ENCODE peak calls at places on chromosomes 12 and 14, in five cellular contexts. One of them, this sample, is unnamed.

GRCh38 chr12:105358789-105359188 is 28.3 kb downstream of the C12orf75 start:
- DNase-seq in GM06990: no peak
- DNase-seq in left ventricle myocardium inferior: no peak
- DNase-seq in IMR-90: no peak
- DNase-seq in body of pancreas: no peak
- DNase-seq in this sample: no peak

GRCh38 chr12:122350444-122350843 is 72.0 kb downstream of the CLIP1 start:
- DNase-seq in left ventricle myocardium inferior: peak; percentile 65
- DNase-seq in GM06990: no peak
- DNase-seq in body of pancreas: peak; percentile 12
- DNase-seq in IMR-90: peak; percentile 75
- DNase-seq in this sample: peak; percentile 8

GRCh38 chr12:20040194-20040593 is 328.1 kb upstream of the PDE3A start:
- DNase-seq in IMR-90: no peak
- DNase-seq in left ventricle myocardium inferior: no peak
- DNase-seq in body of pancreas: no peak
- DNase-seq in GM06990: no peak
- DNase-seq in this sample: no peak

GRCh38 chr14:89320381-89321000 is 96.5 kb downstream of the FOXN3 start:
- DNase-seq in left ventricle myocardium inferior: no peak
- DNase-seq in GM06990: no peak
- DNase-seq in body of pancreas: no peak
- DNase-seq in IMR-90: peak; percentile 32
- DNase-seq in this sample: no peak

GRCh38 chr12:62922539-62922938 is 12.4 kb downstream of the PPM1H start:
- DNase-seq in GM06990: no peak
- DNase-seq in IMR-90: no peak
- DNase-seq in body of pancreas: no peak
- DNase-seq in left ventricle myocardium inferior: no peak
- DNase-seq in this sample: no peak

GRCh38 chr12:48542300-48542928 is 17.0 kb downstream of the OR8S1 start:
- DNase-seq in IMR-90: peak; percentile 31
- DNase-seq in GM06990: no peak
- DNase-seq in body of pancreas: peak; percentile 10
- DNase-seq in left ventricle myocardium inferior: no peak
- DNase-seq in this sample: peak; percentile 28

GRCh38 chr14:96588410-96589249 is 86.4 kb downstream of the PAPOLA start:
- DNase-seq in left ventricle myocardium inferior: no peak
- DNase-seq in body of pancreas: no peak
- DNase-seq in GM06990: no peak
- DNase-seq in IMR-90: no peak
- DNase-seq in this sample: no peak

GRCh38 chr12:32893458-32893857 is 3.1 kb downstream of the PKP2 start:
- DNase-seq in left ventricle myocardium inferior: no peak
- DNase-seq in body of pancreas: no peak
- DNase-seq in IMR-90: no peak
- DNase-seq in GM06990: no peak
- DNase-seq in this sample: no peak

GRCh38 chr14:61145903-61146411 is 135.2 kb downstream of the TMEM30B start:
- DNase-seq in left ventricle myocardium inferior: no peak
- DNase-seq in GM06990: no peak
- DNase-seq in IMR-90: peak; percentile 82
- DNase-seq in body of pancreas: no peak
- DNase-seq in this sample: peak; percentile 84

GRCh38 chr14:55361190-55361589 is 50.4 kb downstream of the ATG14 start:
- DNase-seq in body of pancreas: no peak
- DNase-seq in GM06990: no peak
- DNase-seq in IMR-90: no peak
- DNase-seq in left ventricle myocardium inferior: no peak
- DNase-seq in this sample: no peak

GRCh38 chr12:121465921-121466799 is 66.2 kb downstream of the RNF34 start:
- DNase-seq in left ventricle myocardium inferior: no peak
- DNase-seq in IMR-90: no peak
- DNase-seq in GM06990: peak; percentile 65
- DNase-seq in body of pancreas: no peak
- DNase-seq in this sample: no peak

GRCh38 chr14:99213101-99213500 is 58.9 kb downstream of the BCL11B start:
- DNase-seq in GM06990: no peak
- DNase-seq in IMR-90: no peak
- DNase-seq in body of pancreas: no peak
- DNase-seq in left ventricle myocardium inferior: no peak
- DNase-seq in this sample: peak; percentile 24

GRCh38 chr14:45181329-45181728 is 45.6 kb downstream of the FANCM start:
- DNase-seq in left ventricle myocardium inferior: no peak
- DNase-seq in body of pancreas: no peak
- DNase-seq in GM06990: no peak
- DNase-seq in IMR-90: peak; percentile 6
- DNase-seq in this sample: no peak

GRCh38 chr12:118098456-118098855 is 5.4 kb downstream of the VSIG10 start:
- DNase-seq in left ventricle myocardium inferior: no peak
- DNase-seq in IMR-90: no peak
- DNase-seq in body of pancreas: no peak
- DNase-seq in GM06990: no peak
- DNase-seq in this sample: no peak

GRCh38 chr14:96538663-96539317 is 36.6 kb downstream of the PAPOLA start:
- DNase-seq in IMR-90: peak; percentile 14
- DNase-seq in left ventricle myocardium inferior: no peak
- DNase-seq in GM06990: no peak
- DNase-seq in body of pancreas: no peak
- DNase-seq in this sample: no peak

GRCh38 chr14:101740981-101741380 is 20.5 kb upstream of the PPP2R5C start:
- DNase-seq in IMR-90: no peak
- DNase-seq in body of pancreas: no peak
- DNase-seq in GM06990: no peak
- DNase-seq in left ventricle myocardium inferior: no peak
- DNase-seq in this sample: no peak

GRCh38 chr12:85076688-85077430 is 40.7 kb downstream of the LRRIQ1 start:
- DNase-seq in left ventricle myocardium inferior: no peak
- DNase-seq in body of pancreas: peak; percentile 4
- DNase-seq in IMR-90: peak; percentile 92
- DNase-seq in GM06990: no peak
- DNase-seq in this sample: peak; percentile 81

GRCh38 chr14:26811756-26812305 is 214.0 kb upstream of the NOVA1 start:
- DNase-seq in body of pancreas: no peak
- DNase-seq in left ventricle myocardium inferior: no peak
- DNase-seq in GM06990: no peak
- DNase-seq in IMR-90: no peak
- DNase-seq in this sample: no peak

GRCh38 chr12:51103977-51104376 is 20.6 kb upstream of the CSRNP2 start:
- DNase-seq in IMR-90: no peak
- DNase-seq in GM06990: no peak
- DNase-seq in body of pancreas: no peak
- DNase-seq in left ventricle myocardium inferior: no peak
- DNase-seq in this sample: no peak

GRCh38 chr14:59964251-59965007 is 44.5 kb downstream of the LRRC9 start:
- DNase-seq in IMR-90: peak; percentile 31
- DNase-seq in GM06990: no peak
- DNase-seq in left ventricle myocardium inferior: no peak
- DNase-seq in body of pancreas: no peak
- DNase-seq in this sample: no peak

GRCh38 chr12:129201029-129201428 is 347.8 kb downstream of the GLT1D1 start:
- DNase-seq in GM06990: no peak
- DNase-seq in IMR-90: no peak
- DNase-seq in left ventricle myocardium inferior: no peak
- DNase-seq in body of pancreas: no peak
- DNase-seq in this sample: no peak

GRCh38 chr14:42214981-42215491 is 608.4 kb downstream of the LRFN5 start:
- DNase-seq in left ventricle myocardium inferior: no peak
- DNase-seq in GM06990: no peak
- DNase-seq in body of pancreas: no peak
- DNase-seq in IMR-90: peak; percentile 86
- DNase-seq in this sample: peak; percentile 19

GRCh38 chr12:102596016-102596415 is 115.7 kb upstream of the IGF1 start:
- DNase-seq in left ventricle myocardium inferior: no peak
- DNase-seq in GM06990: no peak
- DNase-seq in IMR-90: no peak
- DNase-seq in body of pancreas: no peak
- DNase-seq in this sample: no peak

GRCh38 chr12:112998997-112999767 is 20.9 kb downstream of the OAS2 start:
- DNase-seq in IMR-90: no peak
- DNase-seq in left ventricle myocardium inferior: no peak
- DNase-seq in GM06990: peak; percentile 72
- DNase-seq in body of pancreas: no peak
- DNase-seq in this sample: no peak

DNA sequence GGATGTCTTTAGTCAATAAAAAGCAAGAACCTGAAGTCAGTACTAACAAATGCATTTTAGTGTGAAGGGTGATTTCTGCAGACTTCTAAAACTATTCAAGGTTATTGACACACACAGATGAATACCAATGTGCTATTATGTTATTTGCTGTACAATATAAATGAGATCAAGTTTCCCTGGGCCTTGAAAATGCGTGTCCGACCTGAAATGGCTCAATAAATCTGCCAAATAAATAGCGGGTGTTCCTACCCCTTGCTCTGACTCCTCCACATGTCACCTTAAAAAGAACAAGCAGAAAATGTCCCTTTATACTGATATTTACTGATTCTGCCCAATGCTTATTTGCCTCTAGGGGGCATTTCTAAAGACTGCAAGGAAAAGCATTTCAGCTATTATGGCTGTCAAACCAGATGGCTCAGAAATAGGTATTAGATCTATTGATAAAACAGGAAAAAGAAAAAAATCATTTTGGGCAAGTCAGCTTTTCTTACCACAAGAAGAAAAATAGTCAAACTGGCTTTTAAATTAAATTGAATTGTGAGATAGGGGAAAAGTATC is 367.3 kb upstream of the KITLG start:
- DNase-seq in GM06990: no peak
- DNase-seq in IMR-90: no peak
- DNase-seq in left ventricle myocardium inferior: no peak
- DNase-seq in body of pancreas: no peak
- DNase-seq in this sample: no peak
- TF ChIP-seq CTCF in GM06990: peak; percentile 17
- TF ChIP-seq CTCF in IMR-90: no peak
- TF ChIP-seq CTCF in left ventricle myocardium inferior: no peak
- TF ChIP-seq CTCF in body of pancreas: no peak
- TF ChIP-seq CTCF in this sample: peak; percentile 55

GRCh38 chr14:71136386-71137060 is 229.3 kb downstream of the PCNX1 start:
- DNase-seq in left ventricle myocardium inferior: no peak
- DNase-seq in IMR-90: no peak
- DNase-seq in GM06990: no peak
- DNase-seq in body of pancreas: no peak
- DNase-seq in this sample: no peak
- TF ChIP-seq CTCF in left ventricle myocardium inferior: no peak
- TF ChIP-seq CTCF in IMR-90: no peak
- TF ChIP-seq CTCF in GM06990: no peak
- TF ChIP-seq CTCF in body of pancreas: no peak
- TF ChIP-seq CTCF in this sample: no peak

DNA sequence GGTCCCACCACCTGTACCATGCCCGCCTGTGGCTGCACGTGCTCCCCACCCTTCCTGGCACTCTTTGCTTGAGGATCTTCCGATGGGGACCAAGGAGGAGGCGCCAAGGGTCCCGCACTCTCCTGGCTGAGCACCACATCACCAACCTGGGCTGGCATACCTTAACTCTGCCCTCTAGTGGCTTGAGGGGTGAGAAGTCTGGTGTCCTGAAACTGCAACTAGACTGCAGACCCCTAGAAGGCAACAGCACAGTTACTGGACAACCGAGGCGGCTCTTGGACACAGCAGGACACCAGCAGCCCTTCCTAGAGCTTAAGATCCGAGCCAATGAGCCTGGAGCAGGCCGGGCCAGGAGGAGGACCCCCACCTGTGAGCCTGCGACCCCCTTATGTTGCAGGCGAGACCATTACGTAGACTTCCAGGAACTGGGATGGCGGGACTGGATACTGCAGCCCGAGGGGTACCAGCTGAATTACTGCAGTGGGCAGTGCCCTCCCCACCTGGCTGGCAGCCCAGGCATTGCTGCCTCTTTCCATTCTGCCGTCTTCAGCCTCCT is 1.1 kb downstream of the INHBE start:
- DNase-seq in GM06990: no peak
- DNase-seq in left ventricle myocardium inferior: no peak
- DNase-seq in IMR-90: peak; percentile 44
- DNase-seq in body of pancreas: no peak
- DNase-seq in this sample: peak; percentile 36
- TF ChIP-seq CTCF in GM06990: peak; percentile 90
- TF ChIP-seq CTCF in left ventricle myocardium inferior: peak; percentile 61
- TF ChIP-seq CTCF in IMR-90: peak; percentile 50
- TF ChIP-seq CTCF in body of pancreas: peak; percentile 48
- TF ChIP-seq CTCF in this sample: peak; percentile 84

DNA sequence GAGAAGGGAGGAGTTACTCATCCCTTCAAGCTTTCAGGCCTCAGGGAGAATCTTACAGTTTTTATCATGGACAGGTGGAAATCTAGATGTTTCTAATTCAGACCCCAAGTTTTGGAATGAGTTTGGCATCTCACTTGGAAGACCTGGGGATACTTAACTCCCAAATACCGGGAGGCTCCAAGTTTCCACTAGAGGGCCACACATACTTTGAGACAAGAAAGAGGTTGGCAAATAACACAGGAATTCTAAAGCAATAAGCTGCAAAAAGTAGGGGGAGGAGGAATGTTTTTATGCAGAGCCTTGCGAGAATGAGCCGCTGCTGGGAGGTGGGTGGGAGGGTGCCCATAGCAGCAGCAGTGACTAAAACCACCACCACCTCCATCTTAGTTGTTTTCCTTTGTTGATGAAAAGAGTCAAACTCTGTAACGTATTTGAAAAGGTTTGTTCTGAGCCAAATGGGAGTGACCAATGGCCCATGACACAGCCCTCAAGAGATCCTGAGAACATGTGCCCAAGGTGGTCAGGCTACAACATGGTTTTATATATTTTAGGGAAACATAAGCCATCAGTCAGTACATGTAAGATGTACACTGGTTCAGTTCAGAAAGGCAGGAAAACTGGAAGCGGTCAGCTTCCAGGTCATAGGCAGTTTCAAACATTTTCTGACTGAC is 34.2 kb upstream of the RNASE1 start:
- DNase-seq in body of pancreas: peak; percentile 67
- DNase-seq in GM06990: no peak
- DNase-seq in IMR-90: peak; percentile 18
- DNase-seq in left ventricle myocardium inferior: no peak
- DNase-seq in this sample: peak; percentile 44
- TF ChIP-seq CTCF in body of pancreas: peak; percentile 62
- TF ChIP-seq CTCF in GM06990: peak; percentile 15
- TF ChIP-seq CTCF in IMR-90: peak; percentile 29
- TF ChIP-seq CTCF in left ventricle myocardium inferior: peak; percentile 50
- TF ChIP-seq CTCF in this sample: peak; percentile 71

This sample was measured in HFFc6.